ENCODE peak calls at places on chromosomes 5 and 9, in five cellular contexts. One of them, this sample, is unnamed.

GRCh38 chr9:137739371-137739915 is 120.6 kb downstream of the EHMT1 start:
- DNase-seq in mesothelial cell of epicardium: no peak
- DNase-seq in tibial nerve: no peak
- DNase-seq in bronchial epithelial cell: no peak
- DNase-seq in HuH-7.5: no peak
- DNase-seq in this sample: no peak

GRCh38 chr5:30092548-30092947 is 1100.9 kb upstream of the CDH6 start:
- DNase-seq in mesothelial cell of epicardium: no peak
- DNase-seq in tibial nerve: no peak
- DNase-seq in bronchial epithelial cell: no peak
- DNase-seq in HuH-7.5: no peak
- DNase-seq in this sample: no peak

GRCh38 chr9:116269250-116269649 is 115.7 kb downstream of the PAPPA start:
- DNase-seq in mesothelial cell of epicardium: no peak
- DNase-seq in tibial nerve: no peak
- DNase-seq in bronchial epithelial cell: peak
- DNase-seq in HuH-7.5: no peak
- DNase-seq in this sample: peak

GRCh38 chr5:83562207-83562606 is 90.7 kb downstream of the VCAN start:
- DNase-seq in mesothelial cell of epicardium: no peak
- DNase-seq in tibial nerve: no peak
- DNase-seq in bronchial epithelial cell: no peak
- DNase-seq in HuH-7.5: no peak
- DNase-seq in this sample: no peak

GRCh38 chr5:66807743-66808142 is 211.6 kb downstream of the MAST4 start:
- DNase-seq in mesothelial cell of epicardium: no peak
- DNase-seq in tibial nerve: peak
- DNase-seq in bronchial epithelial cell: peak
- DNase-seq in HuH-7.5: no peak
- DNase-seq in this sample: peak

GRCh38 chr9:114167591-114168091 is 12.3 kb downstream of the COL27A1 start:
- DNase-seq in mesothelial cell of epicardium: no peak
- DNase-seq in tibial nerve: no peak
- DNase-seq in bronchial epithelial cell: no peak
- DNase-seq in HuH-7.5: no peak
- DNase-seq in this sample: no peak

GRCh38 chr5:115289104-115289503 is 7.3 kb downstream of the CCDC112 start:
- DNase-seq in mesothelial cell of epicardium: no peak
- DNase-seq in tibial nerve: no peak
- DNase-seq in bronchial epithelial cell: no peak
- DNase-seq in HuH-7.5: no peak
- DNase-seq in this sample: no peak

GRCh38 chr9:91407580-91408275 is 15.9 kb downstream of the NFIL3 start:
- DNase-seq in mesothelial cell of epicardium: no peak
- DNase-seq in tibial nerve: no peak
- DNase-seq in bronchial epithelial cell: no peak
- DNase-seq in HuH-7.5: no peak
- DNase-seq in this sample: peak